ENCODE peak calls at places on chromosomes 11 and 22, in ten cellular contexts. P is body of pancreas, R is suprapubic skin, X is gastrocnemius medialis, V is IMR-90, O is uterus, U is spleen, C is HepG2, A is stomach, T is sigmoid colon. S is an unnamed sample.

GRCh38 chr11:90251599-90251998 is 28.8 kb upstream of the CHORDC1 start:
- DNase-seq in P (no peak), R (no peak), X (no peak), V (no peak), O (no peak), U (no peak), C (no peak), A (no peak), T (no peak), S (no peak)

GRCh38 chr11:6570691-6571427 is 32.6 kb downstream of the RRP8 start:
- DNase-seq in P (no peak), R (no peak), X (no peak), V (no peak), O (no peak), U (no peak), C (no peak), A (no peak), T (no peak), S (no peak)

GRCh38 chr22:30325724-30326703 is 727 bp downstream of the TBC1D10A start:
- DNase-seq in P (peak; percentile 41), R (no peak), X (no peak), V (no peak), O (no peak), U (no peak), C (no peak), A (peak; percentile 53), T (peak; percentile 78), S (peak; percentile 90)

GRCh38 chr11:33329705-33330329 is 72.6 kb downstream of the HIPK3 start:
- DNase-seq in P (peak; percentile 63), R (no peak), X (peak; percentile 27), V (peak; percentile 72), O (no peak), U (no peak), C (peak; percentile 50), A (peak; percentile 55), T (peak; percentile 71), S (peak; percentile 22)

GRCh38 chr11:16969010-16970004 is 44.9 kb downstream of the PLEKHA7 start:
- DNase-seq in P (no peak), R (no peak), X (no peak), V (no peak), O (no peak), U (no peak), C (no peak), A (no peak), T (no peak), S (no peak)

GRCh38 chr22:37887610-37888378 is 18.3 kb upstream of the MICALL1 start:
- DNase-seq in P (peak; percentile 23), R (no peak), X (no peak), V (peak; percentile 65), O (peak; percentile 76), U (no peak), C (no peak), A (no peak), T (peak; percentile 91), S (peak; percentile 84)

GRCh38 chr11:119356349-119357031 is 10.0 kb upstream of the MFRP start:
- DNase-seq in P (no peak), R (peak; percentile 92), X (no peak), V (peak; percentile 66), O (peak; percentile 86), U (peak; percentile 93), C (no peak), A (peak; percentile 85), T (peak; percentile 93), S (peak; percentile 96)

GRCh38 chr11:117458275-117459120 is 130.8 kb downstream of the CEP164 start:
- DNase-seq in P (peak; percentile 40), R (peak; percentile 65), X (no peak), V (no peak), O (no peak), U (peak; percentile 68), C (no peak), A (no peak), T (no peak), S (no peak)

GRCh38 chr11:269146-269890 is 8.9 kb upstream of the NLRP6 start:
- DNase-seq in P (peak; percentile 44), R (peak; percentile 81), X (no peak), V (no peak), O (no peak), U (peak; percentile 82), C (peak; percentile 21), A (no peak), T (no peak), S (peak; percentile 36)

GRCh38 chr11:122748968-122749687 is 89.2 kb upstream of the CRTAM start:
- DNase-seq in P (peak; percentile 77), R (no peak), X (peak; percentile 19), V (peak; percentile 95), O (no peak), U (no peak), C (no peak), A (no peak), T (peak; percentile 78), S (peak; percentile 54)

GRCh38 chr11:16607675-16608644 is 130.5 kb upstream of the C11orf58 start:
- DNase-seq in P (peak; percentile 77), R (no peak), X (peak; percentile 44), V (peak; percentile 89), O (peak; percentile 41), U (peak; percentile 71), C (no peak), A (peak; percentile 38), T (peak; percentile 77), S (peak; percentile 90)

GRCh38 chr11:655036-655726 is 18.1 kb downstream of the DRD4 start:
- DNase-seq in P (peak; percentile 53), R (no peak), X (no peak), V (no peak), O (no peak), U (no peak), C (peak; percentile 90), A (no peak), T (no peak), S (no peak)

GRCh38 chr11:130211144-130211543 is 51.6 kb downstream of the ST14 start:
- DNase-seq in P (no peak), R (peak; percentile 59), X (no peak), V (no peak), O (no peak), U (no peak), C (no peak), A (no peak), T (no peak), S (peak; percentile 36)

GRCh38 chr11:65983589-65983987 is 18.4 kb downstream of the EIF1AD start:
- DNase-seq in P (no peak), R (no peak), X (no peak), V (no peak), O (no peak), U (no peak), C (no peak), A (no peak), T (no peak), S (no peak)

GRCh38 chr11:65979261-65979759 is 17.8 kb downstream of the SART1 start:
- DNase-seq in P (no peak), R (no peak), X (peak; percentile 17), V (no peak), O (no peak), U (no peak), C (no peak), A (no peak), T (no peak), S (no peak)

GRCh38 chr11:65981972-65982823 is 19.8 kb downstream of the EIF1AD start:
- DNase-seq in P (no peak), R (no peak), X (no peak), V (no peak), O (no peak), U (no peak), C (no peak), A (no peak), T (peak; percentile 57), S (no peak)

GRCh38 chr11:65982824-65983588 is 19.0 kb downstream of the EIF1AD start:
- DNase-seq in P (no peak), R (no peak), X (no peak), V (no peak), O (no peak), U (no peak), C (no peak), A (no peak), T (peak; percentile 56), S (no peak)

GRCh38 chr11:65981101-65981740 is 19.7 kb downstream of the SART1 start:
- DNase-seq in P (no peak), R (no peak), X (no peak), V (no peak), O (no peak), U (no peak), C (no peak), A (no peak), T (peak; percentile 47), S (no peak)
- TF ChIP-seq POLR2A in P (no peak), R (no peak), X (no peak), V (no peak), O (no peak), U (no peak), C (no peak), A (no peak), T (no peak), S (no peak)

DNA sequence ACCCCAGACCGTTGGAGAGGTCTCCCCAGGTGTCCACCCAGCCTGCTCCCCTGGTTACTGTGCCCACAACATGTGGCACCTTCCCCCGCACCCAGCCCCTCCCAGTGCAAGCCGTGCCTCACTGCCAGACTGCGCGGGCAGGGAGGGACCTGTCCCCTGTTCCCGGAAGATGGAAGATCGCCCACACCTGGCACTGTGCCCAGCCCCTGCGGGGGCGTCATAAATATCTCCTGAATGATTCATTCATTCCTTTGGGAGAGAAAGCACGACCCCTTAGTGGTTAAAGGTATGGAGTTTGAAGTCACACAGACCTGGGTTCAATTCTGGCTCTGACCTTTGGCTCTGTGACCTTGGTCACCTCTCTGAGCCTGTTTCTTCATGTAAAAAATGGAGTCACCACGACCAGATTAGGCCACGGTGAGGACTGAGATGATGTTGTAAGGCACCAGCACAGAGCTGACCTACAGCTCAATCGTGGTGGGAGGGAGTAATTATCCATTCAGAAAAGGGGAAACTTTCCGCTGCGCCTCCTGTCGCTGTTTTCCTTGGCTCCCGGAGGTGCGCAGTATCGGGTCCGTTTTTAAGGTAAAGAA is 497 bp upstream of the SYT12 start:
- DNase-seq in P (peak; percentile 48), R (no peak), X (no peak), V (peak; percentile 52), O (peak; percentile 42), U (no peak), C (no peak), A (peak; percentile 32), T (no peak), S (peak; percentile 88)
- H3K4me3 ChIP-seq in P (no peak overlapping the region), R (peak overlapping the region; percentile 54), X (peak overlapping the region; percentile 47), V (no peak overlapping the region), O (peak overlapping the region; percentile 10), U (peak overlapping the region; percentile 65), C (peak overlapping the region; percentile 40), A (peak overlapping the region; percentile 49), T (no peak overlapping the region), S (no peak overlapping the region)

GRCh38 chr11:8768625-8769333 is 86.2 kb downstream of the RPL27A start:
- DNase-seq in P (peak; percentile 64), R (no peak), X (no peak), V (peak; percentile 89), O (no peak), U (no peak), C (peak; percentile 39), A (peak; percentile 55), T (no peak), S (peak; percentile 59)
- TF ChIP-seq CTCF in P (peak; percentile 14), R (no peak), X (no peak), V (peak; percentile 50), O (peak; percentile 15), U (no peak), C (peak; percentile 46), A (no peak), T (no peak), S (no peak)

DNA sequence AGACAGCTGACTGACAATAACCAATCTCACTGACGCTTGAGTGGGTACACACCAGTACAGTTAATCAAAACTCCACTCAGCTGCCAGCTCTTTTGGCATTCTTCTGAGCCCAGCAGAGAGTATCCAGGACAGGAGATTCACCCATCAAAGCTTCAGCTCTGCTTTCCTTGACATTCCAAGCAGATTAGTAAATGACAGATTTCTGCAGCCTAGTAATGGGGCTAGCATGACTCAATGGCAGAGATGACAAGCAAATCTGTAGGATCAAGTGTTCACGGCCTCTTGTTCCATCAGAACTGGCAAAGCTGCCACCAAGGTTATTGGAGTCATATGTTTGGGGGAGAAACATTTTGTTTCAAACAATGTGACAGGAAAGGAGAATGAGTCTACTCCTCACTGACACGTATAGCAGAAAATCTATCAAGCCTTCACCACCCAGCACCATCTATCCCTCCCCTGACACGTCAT is 420.0 kb downstream of the DYNC2H1 start:
- DNase-seq in P (no peak), R (no peak), X (no peak), V (peak; percentile 78), O (no peak), U (no peak), C (no peak), A (no peak), T (no peak), S (no peak)
- TF ChIP-seq POLR2A in P (no peak), R (no peak), X (no peak), V (no peak), O (no peak), U (no peak), C (no peak), A (no peak), T (no peak), S (no peak)

S was measured in lower leg skin.